ENCODE peak calls at places on chromosome X, in ten cellular contexts. L is fibroblast of pulmonary artery; V is fibroblast of lung; T is GM23338; E is CD8-positive, alpha-beta T cell; J is MM.1S; H is left lung; Y is AG04449; A is testis; S is ovary. W is an unnamed sample.
A peak's percentile ranks its signal among the peaks of the same experiment; 100 is the strongest.

GRCh38 chrX:112738347-112739033 is 58.8 kb upstream of the LHFPL1 start:
- DNase-seq in Y (no peak), S (no peak), A (no peak), J (no peak), H (no peak), V (no peak), E (no peak), L (no peak), T (no peak), W (no peak)

GRCh38 chrX:115690554-115691216 is 129.7 kb downstream of the PLS3 start:
- DNase-seq in Y (no peak), V (peak; percentile 79), T (peak; percentile 89), J (peak; percentile 75), S (no peak), E (no peak), A (peak; percentile 69), L (peak; percentile 90), H (no peak), W (peak; percentile 88)

GRCh38 chrX:66731398-66731797 is 92.5 kb upstream of the EDA2R start:
- DNase-seq in Y (no peak), T (peak; percentile 67), S (no peak), J (peak; percentile 70), H (no peak), L (peak; percentile 68), V (peak; percentile 14), A (no peak), E (no peak), W (peak; percentile 24)

GRCh38 chrX:39795591-39795990 is 302.2 kb downstream of the BCOR start:
- DNase-seq in Y (no peak), V (no peak), A (no peak), S (no peak), L (no peak), J (no peak), E (no peak), T (no peak), H (no peak), W (no peak)

GRCh38 chrX:108001218-108001814 is 19.1 kb upstream of the TEX13B start:
- DNase-seq in H (no peak), S (no peak), A (no peak), J (peak; percentile 64), L (peak; percentile 68), E (peak; percentile 46), Y (no peak), T (peak; percentile 68), V (peak; percentile 58), W (peak; percentile 29)

GRCh38 chrX:108437789-108438623 is at the start of gene COL4A6:
- DNase-seq in V (no peak), E (no peak), H (no peak), T (peak; percentile 76), S (peak; percentile 40), J (no peak), Y (no peak), A (peak; percentile 38), L (no peak), W (no peak)

GRCh38 chrX:54551801-54552200 is 21.8 kb downstream of the GNL3L start:
- DNase-seq in S (no peak), H (no peak), T (no peak), E (no peak), Y (no peak), L (no peak), A (no peak), J (no peak), V (no peak), W (no peak)

GRCh38 chrX:150873616-150874015 is 24.9 kb downstream of the CD99L2 start:
- DNase-seq in J (peak; percentile 50), S (no peak), H (no peak), Y (no peak), E (no peak), V (peak; percentile 3), L (peak; percentile 25), T (no peak), A (no peak), W (peak; percentile 35)

GRCh38 chrX:15165832-15166231 is 104.1 kb downstream of the ASB9 start:
- DNase-seq in V (no peak), H (no peak), S (no peak), T (no peak), E (no peak), L (no peak), A (no peak), Y (no peak), J (no peak), W (no peak)

GRCh38 chrX:34521563-34521962 is 135.5 kb downstream of the TMEM47 start:
- DNase-seq in L (peak; percentile 16), Y (no peak), E (no peak), A (no peak), S (no peak), J (no peak), T (peak; percentile 52), V (peak; percentile 0), H (no peak), W (peak; percentile 1)

GRCh38 chrX:103356023-103356798 is at the start of gene TCEAL9:
- DNase-seq in A (peak; percentile 85), Y (no peak), H (peak; percentile 70), J (no peak), V (peak; percentile 88), E (no peak), T (peak; percentile 60), S (peak; percentile 80), L (peak; percentile 90), W (peak; percentile 69)

GRCh38 chrX:139204576-139204902 is 326.0 kb upstream of the F9 start:
- DNase-seq in V (no peak), Y (no peak), S (no peak), E (no peak), T (no peak), J (no peak), A (no peak), L (no peak), H (no peak), W (no peak)
- H3K4me3 ChIP-seq in V (peak overlapping the region; percentile 21), Y (peak overlapping the region; percentile 23), S (peak overlapping the region; percentile 29), E (no peak overlapping the region), T (peak overlapping the region; percentile 59), J (peak overlapping the region; percentile 55), A (peak overlapping the region; percentile 53), L (peak overlapping the region; percentile 27), H (peak overlapping the region; percentile 19), W (peak overlapping the region; percentile 39)

GRCh38 chrX:1564750-1565683 is 26.4 kb upstream of the AKAP17A start:
- DNase-seq in A (peak; percentile 78), V (no peak), H (no peak), E (no peak), L (no peak), J (no peak), S (no peak), Y (no peak), T (no peak), W (no peak)

GRCh38 chrX:1558761-1559468 is 21.9 kb upstream of the P2RY8 start:
- DNase-seq in E (no peak), H (peak; percentile 6), A (no peak), L (peak; percentile 5), Y (no peak), J (no peak), T (no peak), V (no peak), S (no peak), W (no peak)

GRCh38 chrX:1555370-1555769 is 18.4 kb upstream of the P2RY8 start:
- DNase-seq in A (no peak), V (no peak), L (no peak), T (no peak), E (no peak), J (no peak), H (no peak), S (no peak), Y (no peak), W (no peak)

GRCh38 chrX:1561164-1561563 is 24.2 kb upstream of the P2RY8 start:
- DNase-seq in V (no peak), J (no peak), S (no peak), L (no peak), T (no peak), E (no peak), A (no peak), Y (no peak), H (no peak), W (no peak)
- TF ChIP-seq CTCF in V (no peak), J (no peak), S (no peak), L (no peak), T (no peak), E (no peak), A (no peak), Y (no peak), H (no peak), W (no peak)

GRCh38 chrX:129655547-129656248 is 942 bp upstream of the APLN start:
- DNase-seq in A (no peak), T (peak; percentile 55), J (peak; percentile 42), Y (no peak), V (no peak), E (peak; percentile 23), H (no peak), S (no peak), L (no peak), W (no peak)

GRCh38 chrX:129654652-129655546 is at the start of gene APLN:
- DNase-seq in V (peak; percentile 42), S (peak; percentile 81), H (no peak), E (no peak), L (peak; percentile 44), A (peak; percentile 37), J (peak; percentile 15), Y (no peak), T (peak; percentile 56), W (peak; percentile 43)

GRCh38 chrX:129653181-129653984 is 1.4 kb downstream of the APLN start:
- DNase-seq in S (no peak), Y (no peak), T (no peak), H (no peak), J (no peak), V (no peak), A (no peak), E (no peak), L (no peak), W (no peak)

GRCh38 chrX:129652565-129653169 is 2.1 kb downstream of the APLN start:
- DNase-seq in L (no peak), T (no peak), S (no peak), E (no peak), J (no peak), Y (no peak), V (no peak), H (no peak), A (no peak), W (no peak)

GRCh38 chrX:129653985-129654651 is 638 bp downstream of the APLN start:
- DNase-seq in E (no peak), L (no peak), A (peak; percentile 25), V (no peak), Y (no peak), H (no peak), J (peak; percentile 57), T (peak; percentile 19), S (no peak), W (no peak)
- H3K4me3 ChIP-seq in E (peak overlapping the region; percentile 15), L (peak overlapping the region; percentile 41), A (peak overlapping the region; percentile 29), V (peak overlapping the region; percentile 49), Y (peak overlapping the region; percentile 51), H (peak overlapping the region; percentile 25), J (peak overlapping the region; percentile 59), T (peak overlapping the region; percentile 57), S (peak overlapping the region; percentile 36), W (peak overlapping the region; percentile 21)

DNA sequence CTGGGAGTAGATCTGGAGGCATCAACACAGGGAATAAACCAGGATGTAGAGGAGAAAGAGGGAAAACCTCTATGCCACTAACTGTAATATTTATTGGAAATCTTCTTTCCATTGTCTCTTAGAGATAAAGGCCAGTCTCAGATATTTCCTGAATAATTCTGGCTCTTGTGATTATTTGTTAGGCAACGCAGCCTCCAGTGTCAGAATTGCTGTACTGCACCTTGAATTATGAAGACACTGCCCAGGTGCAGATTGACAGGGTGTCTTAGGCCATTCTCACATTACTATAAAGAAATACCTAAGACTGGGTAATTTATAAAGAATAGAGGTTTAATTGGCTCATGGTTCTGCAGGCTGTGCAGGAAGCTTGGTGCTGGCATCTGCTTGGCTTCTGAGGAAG is 100.7 kb upstream of the ZDHHC15 start:
- DNase-seq in L (no peak), S (no peak), A (peak; percentile 12), T (peak; percentile 49), H (no peak), E (no peak), Y (no peak), V (no peak), J (no peak), W (no peak)
- TF ChIP-seq CTCF in L (no peak), S (no peak), A (no peak), T (peak; percentile 42), H (no peak), E (no peak), Y (no peak), V (no peak), J (peak; percentile 6), W (peak; percentile 6)